ENCODE peak calls at places on chromosome 1, in five cellular contexts. Q is lung microvascular endothelial cell; O is progenitor cell of endocrine pancreas; W is stimulated activated CD8-positive, alpha-beta memory T cell treated with anti-CD3 and anti-CD28 coated beads, Interleukin-7, amount 100 ng/mL, for 1 hour; D is GM13976. V is an unnamed sample.

GRCh38 chr1:168488153-168488552 is 55.6 kb downstream of the XCL2 start:
- DNase-seq in W (no peak), O (no peak), Q (peak), D (no peak), V (peak)

GRCh38 chr1:193406901-193407300 is 220.5 kb upstream of the B3GALT2 start:
- DNase-seq in D (peak), Q (peak), O (no peak), W (no peak), V (peak)

GRCh38 chr1:184535191-184535970 is 148.6 kb downstream of the C1orf21 start:
- DNase-seq in O (no peak), D (no peak), Q (peak), W (no peak), V (no peak)

GRCh38 chr1:44532567-44532944 is 127.5 kb downstream of the RNF220 start:
- DNase-seq in O (no peak), Q (no peak), D (no peak), W (no peak), V (peak)

GRCh38 chr1:205632374-205633169 is 761 bp upstream of the ELK4 start:
- DNase-seq in Q (peak), O (no peak), W (no peak), D (no peak), V (no peak)

GRCh38 chr1:121546830-121547680 is 362.3 kb downstream of the SRGAP2C start:
- DNase-seq in D (no peak), W (no peak), O (no peak), Q (no peak), V (no peak)

GRCh38 chr1:208318150-208318734 is 74.1 kb upstream of the PLXNA2 start:
- DNase-seq in D (no peak), O (no peak), Q (no peak), W (no peak), V (no peak)

GRCh38 chr1:7938070-7938469 is 2.6 kb downstream of the TNFRSF9 start:
- DNase-seq in W (no peak), O (no peak), Q (no peak), D (no peak), V (no peak)

GRCh38 chr1:85576256-85576641 is 4.3 kb upstream of the CCN1 start:
- DNase-seq in D (no peak), O (no peak), W (no peak), Q (no peak), V (no peak)

GRCh38 chr1:12674358-12674757 is 30.5 kb downstream of the AADACL4 start:
- DNase-seq in Q (no peak), O (no peak), W (no peak), D (no peak), V (no peak)

GRCh38 chr1:234602334-234603220 is 7.4 kb downstream of the IRF2BP2 start:
- DNase-seq in D (no peak), W (no peak), O (no peak), Q (peak), V (peak)

GRCh38 chr1:184691719-184692324 is 62.8 kb downstream of the EDEM3 start:
- DNase-seq in Q (peak), D (no peak), O (no peak), W (no peak), V (peak)

GRCh38 chr1:66752000-66752592 is at the start of gene DYNLT5:
- DNase-seq in D (peak), W (no peak), O (peak), Q (peak), V (peak)

GRCh38 chr1:5974631-5975030 is 17.6 kb downstream of the NPHP4 start:
- DNase-seq in D (no peak), O (no peak), Q (no peak), W (no peak), V (no peak)